ENCODE peak calls at places on chromosomes 6 and 20, in eight cellular contexts. Y, R, J, O, E, F, T and N are unnamed samples.

GRCh38 chr6:26118999-26119398 is 31.8 kb downstream of the HFE start:
- DNase-seq in E (no peak), F (peak), O (peak), J (no peak), Y (no peak), R (no peak), T (peak), N (peak)

GRCh38 chr20:59412896-59413295 is 112.5 kb downstream of the EDN3 start:
- DNase-seq in E (no peak), Y (no peak), R (peak), J (no peak), T (no peak), F (no peak), O (peak), N (peak)

GRCh38 chr6:124655856-124656255 is 306.4 kb upstream of the RNF217 start:
- DNase-seq in F (no peak), T (no peak), E (no peak), R (no peak), J (no peak), O (no peak), Y (no peak), N (no peak)

GRCh38 chr20:19784511-19785172 is 26.6 kb downstream of the RIN2 start:
- DNase-seq in T (peak), R (peak), O (peak), Y (peak), F (peak), J (no peak), E (peak), N (peak)

GRCh38 chr6:14953806-14954205 is 292.1 kb upstream of the JARID2 start:
- DNase-seq in R (no peak), T (no peak), O (no peak), J (no peak), F (no peak), Y (no peak), E (no peak), N (no peak)

GRCh38 chr6:131920656-131921055 is 30.5 kb downstream of the CCN2 start:
- DNase-seq in J (no peak), R (no peak), F (no peak), Y (no peak), O (no peak), E (no peak), T (no peak), N (no peak)

GRCh38 chr6:34855463-34855862 is 32.4 kb downstream of the TAF11 start:
- DNase-seq in R (peak), O (no peak), E (no peak), Y (no peak), T (no peak), F (no peak), J (no peak), N (no peak)

GRCh38 chr6:122187186-122187585 is 212.3 kb upstream of the HSF2 start:
- DNase-seq in E (no peak), Y (no peak), T (no peak), F (no peak), J (no peak), O (no peak), R (no peak), N (no peak)

GRCh38 chr20:9617940-9618339 is 103.5 kb downstream of the LAMP5 start:
- DNase-seq in E (no peak), Y (no peak), R (peak), O (peak), F (peak), T (peak), J (no peak), N (peak)

GRCh38 chr6:24599686-24600399 is 46.1 kb downstream of the KIAA0319 start:
- DNase-seq in F (no peak), T (no peak), E (no peak), R (no peak), J (no peak), Y (no peak), O (no peak), N (no peak)

GRCh38 chr6:49553353-49553752 is 2.9 kb downstream of the C6orf141 start:
- DNase-seq in R (no peak), T (peak), Y (no peak), E (no peak), F (no peak), J (no peak), O (peak), N (no peak)

GRCh38 chr6:67717281-67717680 is 917.8 kb upstream of the ADGRB3 start:
- DNase-seq in O (no peak), E (no peak), J (no peak), T (no peak), Y (no peak), F (no peak), R (no peak), N (no peak)

GRCh38 chr20:53890434-53891305 is 179.7 kb downstream of the BCAS1 start:
- DNase-seq in R (no peak), F (no peak), Y (peak), J (no peak), E (no peak), T (no peak), O (no peak), N (no peak)

GRCh38 chr6:35583893-35584688 is 71.4 kb upstream of the TULP1 start:
- DNase-seq in Y (peak), F (peak), R (peak), E (peak), T (peak), O (peak), J (peak), N (peak)

GRCh38 chr20:7980332-7981046 is 39.1 kb downstream of the TMX4 start:
- DNase-seq in Y (peak), R (peak), T (peak), O (peak), J (peak), E (no peak), F (peak), N (peak)

GRCh38 chr6:52725133-52725529 is 38.1 kb downstream of the GSTA2 start:
- DNase-seq in Y (no peak), O (peak), F (no peak), R (no peak), E (no peak), J (no peak), T (no peak), N (no peak)

GRCh38 chr6:31042801-31043200 is 32.5 kb downstream of the MUC22 start:
- DNase-seq in Y (peak), R (peak), F (peak), T (peak), E (no peak), O (peak), J (peak), N (peak)

GRCh38 chr20:62350098-62350628 is 16.9 kb downstream of the LAMA5 start:
- DNase-seq in R (no peak), F (no peak), Y (no peak), E (no peak), O (peak), J (no peak), T (peak), N (no peak)

GRCh38 chr6:121881974-121882667 is 446.7 kb downstream of the GJA1 start:
- DNase-seq in O (no peak), E (no peak), J (no peak), F (no peak), T (no peak), R (no peak), Y (no peak), N (no peak)

GRCh38 chr6:116096979-116097816 is 3.5 kb upstream of the NT5DC1 start:
- DNase-seq in R (no peak), E (no peak), F (no peak), O (no peak), J (no peak), Y (no peak), T (no peak), N (no peak)
- TF ChIP-seq MAX in R (no peak), E (no peak), F (no peak), O (no peak), J (no peak), Y (no peak), T (no peak), N (no peak)

GRCh38 chr20:17445561-17445960 is 85.6 kb downstream of the BFSP1 start:
- DNase-seq in J (no peak), F (no peak), E (no peak), R (no peak), O (no peak), T (no peak), Y (no peak), N (no peak)

GRCh38 chr20:17446171-17446570 is 85.0 kb downstream of the BFSP1 start:
- DNase-seq in F (no peak), O (no peak), Y (no peak), E (no peak), T (no peak), J (no peak), R (no peak), N (no peak)

GRCh38 chr20:17442588-17442987 is 88.6 kb downstream of the BFSP1 start:
- DNase-seq in R (peak), F (peak), E (no peak), O (peak), T (peak), Y (no peak), J (no peak), N (peak)

GRCh38 chr20:17443326-17443858 is 87.8 kb downstream of the BFSP1 start:
- DNase-seq in F (no peak), E (no peak), J (no peak), Y (no peak), R (no peak), T (no peak), O (no peak), N (no peak)

GRCh38 chr20:17444091-17444490 is 87.1 kb downstream of the BFSP1 start:
- DNase-seq in F (peak), T (no peak), O (no peak), J (no peak), R (no peak), E (no peak), Y (no peak), N (no peak)
- TF ChIP-seq MAX in F (no peak), T (no peak), O (no peak), J (no peak), R (no peak), E (no peak), Y (no peak), N (no peak)

GRCh38 chr6:82362868-82363267 is 749 bp upstream of the TPBG start:
- DNase-seq in R (no peak), J (no peak), O (no peak), Y (no peak), T (no peak), F (no peak), E (no peak), N (no peak)

GRCh38 chr6:82362144-82362543 is 1.5 kb upstream of the TPBG start:
- DNase-seq in R (no peak), Y (no peak), T (no peak), E (no peak), J (no peak), F (no peak), O (no peak), N (no peak)

GRCh38 chr6:82364087-82365010 is 732 bp downstream of the TPBG start:
- DNase-seq in O (peak), J (no peak), F (no peak), Y (peak), R (peak), T (peak), E (no peak), N (no peak)

GRCh38 chr6:82363368-82364086 is at the start of gene TPBG:
- DNase-seq in J (peak), Y (peak), T (peak), R (peak), O (peak), F (peak), E (no peak), N (no peak)

DNA sequence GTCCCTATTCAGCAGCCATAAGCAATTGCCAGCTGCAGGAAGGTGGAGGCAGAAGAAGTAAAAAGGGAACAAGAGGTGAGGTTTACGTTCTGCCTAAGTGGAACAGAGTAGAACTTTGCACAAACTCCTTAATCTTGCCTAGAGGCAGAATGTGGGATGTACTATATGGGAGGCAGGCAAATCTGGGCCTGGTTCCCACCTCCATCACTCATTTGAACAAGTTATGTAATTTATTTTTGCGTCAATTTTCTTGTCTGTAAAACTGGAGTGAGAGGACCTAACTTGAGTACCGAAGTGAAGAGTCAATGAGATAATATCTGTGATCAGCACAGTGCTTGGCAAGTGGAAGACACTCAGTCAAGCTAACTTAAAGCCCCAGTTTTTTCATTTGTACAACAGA is 2.0 kb upstream of the TPBG start:
- DNase-seq in Y (no peak), E (no peak), J (no peak), O (no peak), R (no peak), T (no peak), F (no peak), N (no peak)
- TF ChIP-seq MAX in Y (no peak), E (no peak), J (no peak), O (no peak), R (no peak), T (no peak), F (no peak), N (no peak)

GRCh38 chr6:84019171-84019570 is 14.4 kb upstream of the MRAP2 start:
- DNase-seq in F (no peak), J (no peak), T (no peak), Y (no peak), E (no peak), R (no peak), O (no peak), N (no peak)

GRCh38 chr6:84019812-84020211 is 13.8 kb upstream of the MRAP2 start:
- DNase-seq in J (no peak), O (no peak), Y (no peak), T (no peak), R (no peak), F (no peak), E (no peak), N (no peak)

GRCh38 chr6:84017709-84018452 is 15.7 kb upstream of the MRAP2 start:
- DNase-seq in E (no peak), Y (no peak), J (no peak), F (no peak), T (no peak), R (no peak), O (no peak), N (no peak)

GRCh38 chr6:84018453-84019061 is 15.0 kb upstream of the MRAP2 start:
- DNase-seq in O (no peak), J (no peak), T (peak), E (no peak), Y (no peak), R (no peak), F (no peak), N (no peak)

DNA sequence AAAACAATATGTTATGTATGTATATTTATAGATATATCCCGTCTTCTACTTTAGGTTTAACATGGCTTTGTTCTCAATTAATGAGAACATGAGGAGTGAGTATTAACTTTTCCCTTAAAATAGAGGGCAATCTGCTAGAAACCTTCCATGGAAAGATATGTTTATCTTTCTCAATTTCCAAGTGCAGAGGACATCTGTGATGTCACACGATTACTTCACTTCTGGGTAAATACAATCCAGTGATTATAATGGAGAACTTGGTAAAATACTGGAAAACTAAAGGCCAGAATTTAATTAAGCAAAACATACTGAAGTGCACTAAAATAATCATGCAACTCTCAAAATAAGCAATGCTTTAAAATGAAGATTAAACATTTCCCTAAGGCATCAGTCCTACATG is 11.9 kb upstream of the MRAP2 start:
- DNase-seq in O (no peak), Y (no peak), R (no peak), T (no peak), J (no peak), F (no peak), E (no peak), N (no peak)
- TF ChIP-seq MAX in O (no peak), Y (no peak), R (no peak), T (no peak), J (no peak), F (no peak), E (no peak), N (no peak)